ENCODE peak calls at places on chromosomes 2 and 18, in seven cellular contexts. S, V, P, A, M, H and X are unnamed samples.

GRCh38 chr2:150134223-150134858 is 353.1 kb downstream of the RND3 start:
- DNase-seq in S (no peak), V (peak; percentile 82), P (no peak), A (no peak), M (peak; percentile 58), H (no peak), X (no peak)

GRCh38 chr2:26772064-26773001 is 8.2 kb downstream of the SLC35F6 start:
- DNase-seq in S (peak; percentile 99), V (no peak), P (no peak), A (peak; percentile 94), M (no peak), H (peak; percentile 89), X (peak; percentile 76)

GRCh38 chr2:128425731-128426620 is 107.3 kb upstream of the HS6ST1 start:
- DNase-seq in S (no peak), V (no peak), P (peak; percentile 97), A (no peak), M (peak; percentile 13), H (no peak), X (no peak)

GRCh38 chr2:121137571-121137970 is 147.4 kb downstream of the TFCP2L1 start:
- DNase-seq in S (no peak), V (no peak), P (no peak), A (no peak), M (no peak), H (no peak), X (no peak)

GRCh38 chr2:174697267-174697666 is 67.0 kb downstream of the CHRNA1 start:
- DNase-seq in S (peak; percentile 44), V (peak; percentile 80), P (peak; percentile 73), A (no peak), M (peak; percentile 55), H (peak; percentile 61), X (no peak)

GRCh38 chr18:40672590-40672989 is 1282.4 kb upstream of the PIK3C3 start:
- DNase-seq in S (no peak), V (no peak), P (no peak), A (no peak), M (no peak), H (no peak), X (no peak)

GRCh38 chr2:185284696-185285095 is 453.9 kb upstream of the FSIP2 start:
- DNase-seq in S (no peak), V (no peak), P (no peak), A (no peak), M (no peak), H (no peak), X (no peak)

GRCh38 chr2:170530284-170530745 is 184.8 kb upstream of the SP5 start:
- DNase-seq in S (peak; percentile 92), V (peak; percentile 48), P (peak; percentile 70), A (peak; percentile 59), M (peak; percentile 97), H (peak; percentile 90), X (peak; percentile 44)

GRCh38 chr2:130766711-130767407 is 11.5 kb downstream of the AMER3 start:
- DNase-seq in S (no peak), V (no peak), P (no peak), A (no peak), M (no peak), H (no peak), X (no peak)

GRCh38 chr18:12253517-12254136 is 534 bp upstream of the CIDEA start:
- DNase-seq in S (no peak), V (no peak), P (no peak), A (no peak), M (no peak), H (no peak), X (no peak)

GRCh38 chr2:233803292-233803911 is 25.3 kb downstream of the MROH2A start:
- DNase-seq in S (no peak), V (no peak), P (no peak), A (no peak), M (no peak), H (peak; percentile 25), X (no peak)

GRCh38 chr2:132766573-132766972 is 96.6 kb upstream of the LYPD1 start:
- DNase-seq in S (no peak), V (no peak), P (no peak), A (no peak), M (no peak), H (no peak), X (no peak)

GRCh38 chr2:119010336-119010735 is 68.3 kb downstream of the MARCO start:
- DNase-seq in S (no peak), V (no peak), P (no peak), A (no peak), M (no peak), H (peak; percentile 14), X (no peak)
- H3K4me3 ChIP-seq in S (no peak overlapping the region), V (no peak overlapping the region), P (no peak overlapping the region), A (no peak overlapping the region), M (no peak overlapping the region), H (no peak overlapping the region), X (no peak overlapping the region)

DNA sequence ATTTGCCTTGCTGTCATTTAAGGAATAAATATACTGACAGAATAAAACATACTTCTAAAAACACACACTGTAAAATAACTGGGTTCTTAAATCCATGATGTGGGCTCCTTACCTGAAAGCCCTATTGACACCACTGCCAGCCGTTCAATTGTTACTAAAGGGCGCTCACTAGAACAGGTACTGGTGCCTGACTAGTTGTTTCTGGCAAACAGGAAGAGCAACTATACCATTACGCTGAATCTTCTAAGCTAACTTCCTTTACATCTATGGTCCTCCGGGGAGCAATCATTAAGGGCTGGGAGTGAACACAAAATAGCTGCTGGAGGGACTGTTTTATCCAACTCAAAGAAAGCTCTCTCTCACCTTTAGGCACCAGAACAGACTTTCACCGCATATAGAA is 88.1 kb downstream of the TMEM131 start:
- DNase-seq in S (no peak), V (no peak), P (no peak), A (no peak), M (no peak), H (no peak), X (no peak)
- H3K4me3 ChIP-seq in S (no peak overlapping the region), V (no peak overlapping the region), P (no peak overlapping the region), A (no peak overlapping the region), M (no peak overlapping the region), H (no peak overlapping the region), X (no peak overlapping the region)

GRCh38 chr2:60987041-60987440 is 30.5 kb upstream of the PEX13 start:
- DNase-seq in S (no peak), V (no peak), P (no peak), A (no peak), M (no peak), H (no peak), X (no peak)
- H3K4me3 ChIP-seq in S (no peak overlapping the region), V (no peak overlapping the region), P (no peak overlapping the region), A (no peak overlapping the region), M (no peak overlapping the region), H (no peak overlapping the region), X (no peak overlapping the region)

DNA sequence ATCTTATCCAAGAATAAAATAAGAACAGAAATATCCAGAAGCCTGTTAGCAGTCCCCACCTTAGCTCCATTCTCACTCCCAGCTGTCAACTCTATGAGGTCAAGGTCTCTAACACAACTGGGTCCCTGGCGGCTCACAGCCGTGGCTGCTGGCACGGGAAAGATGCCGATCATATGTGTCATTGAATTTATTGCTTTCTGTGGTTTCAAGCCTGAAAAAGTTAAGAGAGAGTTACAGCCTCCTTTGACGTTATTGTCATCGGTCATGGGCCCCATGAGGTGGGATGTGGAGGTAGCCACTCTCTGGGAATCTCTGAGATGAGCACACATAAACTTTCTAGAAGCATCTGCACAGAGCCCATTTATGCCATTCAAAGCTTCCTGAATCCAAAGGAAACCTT is 28.7 kb upstream of the CABLES1 start:
- DNase-seq in S (no peak), V (peak; percentile 68), P (peak; percentile 90), A (peak; percentile 48), M (peak; percentile 97), H (no peak), X (peak; percentile 95)
- H3K4me3 ChIP-seq in S (no peak overlapping the region), V (peak overlapping the region; percentile 66), P (no peak overlapping the region), A (no peak overlapping the region), M (no peak overlapping the region), H (no peak overlapping the region), X (no peak overlapping the region)

GRCh38 chr2:118855451-118856279 is 8.2 kb upstream of the EN1 start:
- DNase-seq in S (peak; percentile 77), V (peak; percentile 92), P (peak; percentile 81), A (peak; percentile 52), M (peak; percentile 75), H (peak; percentile 79), X (no peak)

GRCh38 chr2:118854507-118855300 is 7.3 kb upstream of the EN1 start:
- DNase-seq in S (no peak), V (no peak), P (no peak), A (no peak), M (no peak), H (no peak), X (no peak)

GRCh38 chr2:118853129-118853640 is 5.7 kb upstream of the EN1 start:
- DNase-seq in S (no peak), V (no peak), P (no peak), A (no peak), M (no peak), H (no peak), X (no peak)

GRCh38 chr2:118852605-118853128 is 5.2 kb upstream of the EN1 start:
- DNase-seq in S (no peak), V (no peak), P (no peak), A (no peak), M (no peak), H (no peak), X (no peak)

DNA sequence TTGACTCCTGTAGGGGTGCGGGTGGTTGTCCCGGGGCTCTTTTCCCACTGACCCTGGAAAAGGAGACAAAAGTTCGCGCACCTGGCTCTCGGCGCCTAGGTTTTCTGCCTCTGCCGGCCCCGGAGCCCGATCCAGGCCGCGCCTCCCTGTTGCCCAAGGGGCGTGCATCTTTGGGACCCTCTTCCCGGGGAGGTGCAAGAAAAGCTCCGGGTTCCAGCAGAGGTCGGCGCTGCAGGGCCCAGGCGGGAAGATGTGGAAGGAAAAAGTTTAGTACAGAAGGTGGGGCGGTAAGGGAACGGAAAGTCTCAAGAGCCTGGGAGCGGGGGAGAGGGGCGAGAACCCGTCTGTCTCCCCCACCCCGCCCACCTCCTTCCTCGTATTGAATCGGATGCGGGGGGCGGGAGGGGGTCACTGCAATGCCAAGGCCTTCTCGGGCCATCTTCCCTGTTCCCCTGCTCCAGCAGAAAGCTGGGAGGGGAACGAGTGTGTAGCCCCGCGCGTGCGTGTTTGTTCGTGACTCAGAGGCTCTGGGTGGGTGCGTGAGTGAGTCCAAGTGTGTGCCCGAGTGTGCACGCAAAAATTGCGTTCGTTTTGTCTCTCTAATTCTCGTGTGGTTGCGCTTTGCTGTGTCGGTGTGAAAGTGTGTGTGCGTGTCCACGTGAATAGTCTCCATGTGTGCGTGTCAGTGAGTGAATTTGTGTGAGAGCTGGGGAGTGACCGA is 6.4 kb upstream of the EN1 start:
- DNase-seq in S (no peak), V (no peak), P (no peak), A (no peak), M (no peak), H (no peak), X (no peak)
- H3K4me3 ChIP-seq in S (no peak overlapping the region), V (peak overlapping the region; percentile 69), P (no peak overlapping the region), A (no peak overlapping the region), M (no peak overlapping the region), H (no peak overlapping the region), X (no peak overlapping the region)

GRCh38 chr2:153156743-153157142 is 321.8 kb downstream of the RPRM start:
- DNase-seq in S (no peak), V (no peak), P (no peak), A (no peak), M (no peak), H (no peak), X (no peak)
- H3K4me3 ChIP-seq in S (no peak overlapping the region), V (no peak overlapping the region), P (no peak overlapping the region), A (no peak overlapping the region), M (no peak overlapping the region), H (no peak overlapping the region), X (no peak overlapping the region)